ENCODE peak calls at places on chromosomes 16 and 17, in four cellular contexts. W is breast epithelium, R is BE2C, I is ovary. M is an unnamed sample. For H3K9me3 and H3K4me1, the result is how much of the 10 kb centered on the place peaks cover.

GRCh38 chr17:34255381-34255732 is 272 bp downstream of the CCL2 start:
- DNase-seq in R (no peak), W (no peak), I (no peak), M (no peak)

GRCh38 chr17:2438823-2439222 is 38.0 kb upstream of the MNT start:
- DNase-seq in I (no peak), W (no peak), R (no peak), M (no peak)

GRCh38 chr17:17375826-17376225 is 72.7 kb downstream of the NT5M start:
- DNase-seq in W (no peak), I (no peak), R (no peak), M (no peak)

GRCh38 chr17:53472586-53472985 is 350.1 kb upstream of the KIF2B start:
- DNase-seq in W (no peak), R (no peak), I (no peak), M (no peak)

GRCh38 chr17:17213775-17214174 is 7.6 kb upstream of the PLD6 start:
- DNase-seq in I (no peak), W (no peak), R (no peak), M (no peak)

GRCh38 chr17:70414275-70414674 is 244.9 kb downstream of the KCNJ2 start:
- DNase-seq in I (no peak), R (no peak), W (no peak), M (no peak)

GRCh38 chr17:71438631-71439146 is 682.1 kb upstream of the SOX9 start:
- DNase-seq in R (peak), I (no peak), W (no peak), M (no peak)

GRCh38 chr17:73667184-73667959 is 23.1 kb upstream of the SDK2 start:
- DNase-seq in W (no peak), R (no peak), I (no peak), M (no peak)

GRCh38 chr17:56172517-56172982 is 19.3 kb downstream of the ANKFN1 start:
- DNase-seq in I (no peak), R (no peak), W (no peak), M (no peak)

GRCh38 chr16:35743101-35743692 is 2283.8 kb downstream of the TP53TG3F start:
- DNase-seq in W (no peak), R (no peak), I (no peak), M (peak)

GRCh38 chr16:35744716-35745115 is 2285.3 kb downstream of the TP53TG3F start:
- DNase-seq in I (no peak), W (no peak), R (no peak), M (peak)

GRCh38 chr16:35745821-35746248 is 2286.4 kb downstream of the TP53TG3F start:
- DNase-seq in R (no peak), W (no peak), I (no peak), M (peak)

GRCh38 chr16:35745191-35745590 is 2285.8 kb downstream of the TP53TG3F start:
- DNase-seq in W (no peak), I (no peak), R (no peak), M (no peak)

DNA sequence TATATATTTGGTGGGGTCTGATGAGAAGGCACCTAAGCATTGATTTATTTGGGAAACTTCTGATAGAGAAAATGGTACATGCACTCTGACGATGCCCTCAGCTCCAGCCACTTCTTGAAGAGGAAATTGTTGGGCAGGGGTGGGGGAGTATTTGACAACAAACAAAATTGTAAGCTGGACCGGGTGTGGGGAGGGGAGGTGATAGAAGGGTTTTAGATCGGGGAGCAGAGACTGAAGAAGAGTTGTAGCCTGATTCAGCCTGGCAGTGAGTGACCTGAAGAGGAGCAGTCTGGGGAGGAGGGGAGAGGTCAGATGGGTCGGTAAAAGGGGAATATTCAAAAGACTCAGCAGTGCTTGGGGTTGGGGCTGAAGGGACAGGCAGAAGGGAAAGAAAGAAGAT is 2284.7 kb downstream of the TP53TG3F start:
- DNase-seq in R (no peak), I (no peak), W (no peak), M (no peak)
- H3K9me3 ChIP-seq in R (under half), I (under half), W (under half), M (under half)

DNA sequence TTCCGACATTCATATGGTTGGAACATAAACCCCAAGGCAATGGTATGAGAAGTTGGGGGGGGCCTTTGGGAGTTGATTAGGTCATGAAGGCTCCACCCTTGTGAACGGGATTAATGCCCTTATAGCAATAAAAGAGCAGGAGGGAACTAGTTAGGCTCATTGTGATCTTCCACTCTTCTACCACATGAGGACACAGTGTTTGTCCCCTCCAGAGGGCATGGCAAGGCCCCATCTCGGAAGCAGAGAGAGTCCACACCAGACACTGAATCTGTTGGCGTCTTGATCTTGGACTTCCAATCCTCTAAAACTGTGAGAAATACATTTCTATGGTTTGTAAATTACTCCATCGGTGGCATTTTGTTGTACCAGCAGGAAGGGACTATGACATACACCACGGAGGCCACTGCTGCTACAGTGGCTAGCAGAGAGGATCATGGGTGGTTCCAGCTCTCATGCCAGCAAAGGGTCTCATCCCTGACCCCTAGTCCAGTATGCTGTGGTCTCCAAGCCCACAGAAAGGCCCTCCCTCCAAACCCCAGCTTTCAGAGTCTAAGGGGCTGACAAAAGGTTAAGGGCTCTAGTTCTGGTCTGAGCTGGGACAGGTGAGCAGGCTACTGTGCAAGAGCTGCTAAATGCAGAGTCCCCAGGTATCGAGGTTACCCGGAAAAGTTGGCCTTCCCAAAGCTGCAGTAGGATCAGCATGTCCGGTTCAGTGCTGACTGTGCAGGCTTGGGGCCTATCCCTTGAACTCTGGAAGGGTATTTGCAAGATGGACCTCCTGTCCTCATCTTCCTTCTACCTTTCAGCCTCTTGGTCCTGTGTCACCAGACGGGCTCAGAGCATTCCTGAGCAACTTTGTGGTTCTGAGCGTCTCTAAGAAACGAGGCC is 12.2 kb downstream of the CCR7 start:
- DNase-seq in I (no peak), R (no peak), W (no peak), M (no peak)
- H3K4me1 ChIP-seq in I (half or more), R (half or more), W (under half), M (half or more)

GRCh38 chr17:29588561-29589411 is 662 bp downstream of the GIT1 start:
- DNase-seq in R (no peak), W (no peak), I (peak), M (no peak)

GRCh38 chr17:29590979-29591736 is 1.7 kb upstream of the GIT1 start:
- DNase-seq in R (peak), W (no peak), I (peak), M (no peak)

GRCh38 chr17:29588017-29588557 is 1.4 kb downstream of the GIT1 start:
- DNase-seq in I (no peak), W (no peak), R (no peak), M (no peak)

GRCh38 chr17:29590261-29590978 is 972 bp upstream of the GIT1 start:
- DNase-seq in I (peak), R (no peak), W (no peak), M (no peak)

DNA sequence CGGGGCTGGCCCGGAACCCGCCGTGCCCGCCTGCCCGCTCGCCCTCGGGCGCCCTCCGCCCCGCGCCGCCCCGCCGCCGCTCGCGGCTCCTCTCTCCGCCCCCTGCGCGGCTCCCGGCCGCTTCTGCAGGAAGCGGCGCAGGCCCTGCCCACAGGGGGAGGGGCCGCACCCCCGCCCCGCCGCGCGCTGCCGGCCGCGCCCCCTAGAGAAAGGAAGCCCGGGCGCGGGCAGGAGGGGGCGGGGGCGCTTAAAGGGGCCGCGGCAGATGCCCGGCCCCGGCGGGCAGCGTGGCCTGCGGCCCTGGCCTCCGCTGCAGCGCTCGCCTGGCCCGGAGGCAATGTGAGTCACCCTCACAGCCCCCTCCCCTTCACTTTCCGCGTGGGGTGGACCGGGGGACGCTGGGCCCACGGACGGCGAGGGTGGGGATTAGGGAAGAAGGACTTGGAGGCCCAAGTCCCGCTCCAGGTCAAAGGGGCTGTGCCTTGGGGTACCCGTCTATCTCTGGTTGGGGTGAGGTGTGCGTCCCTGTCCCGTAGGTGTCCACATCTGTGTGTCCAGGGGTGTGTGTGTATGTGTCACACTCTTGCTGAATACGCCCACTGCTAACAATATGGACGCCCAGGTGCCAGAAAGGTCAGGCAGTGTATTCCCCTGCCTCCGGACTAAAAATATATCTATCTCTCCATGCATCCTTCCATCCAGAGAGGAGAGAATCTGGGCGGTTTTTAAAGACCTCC is at the start of gene GIT1:
- DNase-seq in R (peak), I (peak), W (no peak), M (no peak)
- TF ChIP-seq CTCF in R (no peak), I (no peak), W (no peak), M (no peak)

GRCh38 chr16:35730251-35730650 is 2270.8 kb downstream of the TP53TG3F start:
- DNase-seq in W (no peak), R (no peak), I (no peak), M (peak)

GRCh38 chr16:35725949-35726348 is 2266.5 kb downstream of the TP53TG3F start:
- DNase-seq in W (no peak), I (no peak), R (no peak), M (no peak)

GRCh38 chr16:35724551-35724950 is 2265.1 kb downstream of the TP53TG3F start:
- DNase-seq in I (no peak), W (no peak), R (no peak), M (no peak)
- H3K9me3 ChIP-seq in I (under half), W (under half), R (under half), M (under half)

DNA sequence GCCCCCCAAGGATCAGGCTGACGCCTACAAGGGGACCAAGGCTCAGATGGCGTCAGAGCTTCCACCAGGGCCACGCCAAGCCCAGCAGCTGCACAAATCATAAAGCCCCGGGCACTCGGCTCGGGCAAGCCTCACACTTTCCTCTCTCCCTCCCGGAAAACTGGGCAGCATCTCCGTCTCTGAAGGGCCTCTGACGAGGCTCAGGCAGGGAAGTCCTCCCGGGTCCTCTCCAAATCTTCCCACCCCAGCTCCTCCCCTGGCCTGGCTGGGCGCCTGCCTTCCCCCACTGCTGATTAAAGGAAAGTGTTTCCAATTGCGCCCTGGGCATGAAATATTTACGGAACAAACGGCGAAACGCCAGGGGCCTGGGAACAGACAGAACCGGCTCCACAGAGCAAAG is 38.5 kb downstream of the PIEZO1 start:
- DNase-seq in R (no peak), W (no peak), I (peak), M (no peak)
- H3K4me1 ChIP-seq in R (under half), W (under half), I (under half), M (under half)

GRCh38 chr16:83967838-83968482 is at the start of gene NECAB2:
- DNase-seq in W (no peak), I (peak), R (peak), M (no peak)
- TF ChIP-seq CTCF in W (no peak), I (peak), R (peak), M (peak)

GRCh38 chr17:61650749-61651148 is 59.7 kb upstream of the NACA2 start:
- DNase-seq in I (no peak), R (no peak), W (no peak), M (no peak)

GRCh38 chr17:61646482-61646881 is 55.5 kb upstream of the NACA2 start:
- DNase-seq in I (no peak), R (no peak), W (no peak), M (no peak)

GRCh38 chr17:61645898-61646297 is 54.9 kb upstream of the NACA2 start:
- DNase-seq in W (no peak), R (no peak), I (no peak), M (no peak)

GRCh38 chr17:61647044-61647443 is 56.0 kb upstream of the NACA2 start:
- DNase-seq in W (no peak), R (no peak), I (no peak), M (no peak)

DNA sequence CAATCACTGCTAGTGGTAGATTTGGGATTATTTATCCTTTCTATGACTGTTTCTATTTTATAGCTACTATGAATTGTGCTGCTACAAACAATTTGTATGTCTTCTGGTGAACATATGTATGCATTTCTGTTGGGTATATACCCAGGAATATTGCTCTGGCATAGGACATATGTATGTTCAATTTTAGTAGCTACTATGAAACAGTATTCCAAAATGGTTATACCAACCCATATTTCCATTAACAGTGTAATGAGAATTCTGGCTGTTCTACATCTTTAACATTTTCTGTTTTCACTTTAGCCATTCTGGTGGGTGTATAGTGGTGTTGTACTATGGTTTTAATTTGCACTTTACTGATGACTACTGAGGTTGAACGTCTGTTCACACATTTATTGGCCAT is 57.6 kb upstream of the NACA2 start:
- DNase-seq in R (no peak), I (no peak), W (no peak), M (no peak)
- H3K9me3 ChIP-seq in R (under half), I (under half), W (under half), M (under half)

GRCh38 chr17:57881143-57881542 is 31.3 kb upstream of the MRPS23 start:
- DNase-seq in I (peak), R (no peak), W (no peak), M (no peak)

GRCh38 chr17:57877803-57878202 is 28.0 kb upstream of the MRPS23 start:
- DNase-seq in R (no peak), W (no peak), I (no peak), M (no peak)

GRCh38 chr17:57881783-57882291 is 32.0 kb upstream of the MRPS23 start:
- DNase-seq in W (no peak), R (no peak), I (no peak), M (no peak)

GRCh38 chr17:57880086-57880456 is 30.2 kb upstream of the MRPS23 start:
- DNase-seq in W (no peak), I (no peak), R (no peak), M (no peak)

DNA sequence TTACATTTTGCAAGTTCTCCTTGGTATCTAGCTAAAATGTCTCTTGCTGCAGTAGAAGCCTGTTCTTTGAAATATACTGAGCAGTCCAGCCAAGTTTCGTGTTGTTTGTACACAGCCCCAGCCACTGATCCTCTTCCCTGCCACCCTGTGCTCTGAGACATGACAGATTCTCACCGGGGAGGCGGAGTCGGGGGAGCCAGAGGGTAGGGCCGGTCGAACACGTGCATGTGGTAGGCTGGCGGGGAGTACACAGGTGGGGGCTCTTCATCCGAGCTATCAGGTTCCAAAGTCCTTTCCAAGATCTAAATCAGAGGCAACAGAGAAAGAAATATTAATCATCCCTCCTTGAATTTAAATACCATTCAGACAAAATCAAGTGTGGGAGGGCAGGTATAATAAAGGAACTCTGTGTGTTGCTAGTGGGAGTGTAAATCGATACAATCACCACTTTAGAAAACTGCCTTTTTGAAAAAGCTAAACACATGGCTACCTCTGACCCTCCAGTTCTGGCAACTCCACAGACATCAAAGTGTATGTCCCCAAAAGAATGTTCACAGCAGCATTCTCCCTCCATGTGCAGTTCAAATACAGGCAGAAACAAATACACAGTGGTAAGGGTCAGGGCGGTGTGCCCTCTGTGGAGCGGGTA is 29.7 kb upstream of the MRPS23 start:
- DNase-seq in I (no peak), W (no peak), R (no peak), M (no peak)
- H3K4me1 ChIP-seq in I (under half), W (under half), R (under half), M (half or more)

DNA sequence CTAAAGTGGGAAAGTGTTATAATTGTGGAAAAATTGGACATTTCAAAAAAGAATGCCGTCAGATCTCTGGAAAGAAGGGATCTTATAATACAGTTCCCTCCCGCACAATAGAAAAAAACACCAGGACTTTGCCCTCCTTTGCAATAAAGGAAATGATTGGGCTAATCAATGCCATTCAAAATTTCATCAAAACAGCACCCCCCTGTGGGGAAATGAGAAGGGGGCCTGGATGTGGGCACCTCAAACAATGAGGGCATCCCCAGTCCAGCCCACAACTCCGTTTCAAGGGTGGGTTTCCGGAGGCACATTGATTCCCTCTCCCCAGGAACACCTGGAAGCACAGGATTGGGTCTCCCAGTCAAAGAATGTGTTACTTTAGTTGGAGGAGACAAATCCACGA is 26.1 kb downstream of the CD300LG start:
- DNase-seq in R (no peak), I (no peak), W (no peak), M (no peak)
- TF ChIP-seq CTCF in R (peak), I (no peak), W (no peak), M (no peak)

GRCh38 chr16:35146031-35146710 is 1686.8 kb downstream of the TP53TG3F start:
- DNase-seq in R (no peak), W (no peak), I (no peak), M (no peak)

GRCh38 chr16:35142809-35143192 is 1683.4 kb downstream of the TP53TG3F start:
- DNase-seq in R (no peak), I (no peak), W (no peak), M (no peak)

GRCh38 chr16:35142147-35142808 is 1682.9 kb downstream of the TP53TG3F start:
- DNase-seq in I (no peak), W (no peak), R (no peak), M (no peak)

GRCh38 chr16:35146723-35147458 is 1687.5 kb downstream of the TP53TG3F start:
- DNase-seq in I (peak), W (no peak), R (no peak), M (no peak)

DNA sequence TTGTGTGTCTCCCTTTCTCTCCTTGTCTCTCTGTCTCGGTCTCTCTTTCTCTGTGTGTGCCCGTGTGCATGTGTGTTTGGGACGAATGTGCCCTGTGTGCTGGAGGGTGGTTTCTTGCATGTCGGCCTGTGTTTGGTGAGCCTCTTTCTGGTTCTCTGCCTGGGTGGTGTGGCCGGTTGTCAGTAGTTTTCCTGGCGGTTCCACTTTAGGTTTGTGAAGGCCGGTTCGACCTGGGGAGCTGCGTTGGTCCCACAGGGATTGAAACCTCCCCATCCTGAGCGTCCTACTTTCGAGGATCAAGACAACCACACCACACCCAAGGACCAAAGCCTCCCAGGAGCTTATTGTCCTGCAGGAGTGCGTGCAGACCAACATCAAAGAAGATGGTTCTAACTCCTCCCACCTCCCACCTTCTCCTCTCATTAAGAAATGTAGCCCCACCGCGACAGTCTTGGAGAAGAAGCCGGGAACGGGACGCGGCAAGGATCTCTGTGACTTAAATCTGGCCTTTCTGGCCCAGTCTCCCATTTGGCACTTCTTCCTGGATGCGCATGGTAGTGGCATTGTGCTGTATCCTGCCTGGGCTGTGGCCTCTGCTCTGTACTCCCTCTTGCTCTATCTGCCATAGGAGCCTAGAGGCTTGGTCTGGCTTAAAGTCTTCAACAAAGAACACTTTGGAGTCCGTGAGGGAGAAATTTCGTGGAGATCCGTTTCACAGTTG is 1685.0 kb downstream of the TP53TG3F start:
- DNase-seq in I (no peak), W (no peak), R (no peak), M (no peak)
- H3K9me3 ChIP-seq in I (under half), W (half or more), R (under half), M (under half)